ENCODE peak calls at places on chromosomes 7 and 10, in four cellular contexts. L is body of pancreas, Y is heart left ventricle, X is left ventricle myocardium inferior. P is an unnamed sample. For H3K4me1, the result is how much of the 10 kb centered on the place peaks cover.

GRCh38 chr7:100722480-100723212 is 2.4 kb downstream of the EPO start:
- DNase-seq in L (peak), Y (no peak), X (no peak), P (no peak)

GRCh38 chr10:17805921-17806577 is 3.1 kb upstream of the MRC1 start:
- DNase-seq in L (no peak), Y (no peak), X (no peak), P (no peak)

GRCh38 chr10:97755718-97756117 is 16.1 kb downstream of the SFRP5 start:
- DNase-seq in L (no peak), X (no peak), Y (no peak), P (no peak)

GRCh38 chr10:115975506-115975905 is 297.5 kb downstream of the GFRA1 start:
- DNase-seq in Y (no peak), X (no peak), L (no peak), P (no peak)

GRCh38 chr7:131012477-131013031 is 278.5 kb upstream of the KLF14 start:
- DNase-seq in L (no peak), Y (no peak), X (no peak), P (no peak)

GRCh38 chr10:119655566-119656001 is 4.4 kb downstream of the BAG3 start:
- DNase-seq in L (peak), Y (peak), X (peak), P (peak)

GRCh38 chr10:21496285-21497176 is 29.0 kb downstream of the SKIDA1 start:
- DNase-seq in X (peak), L (peak), Y (peak), P (peak)

GRCh38 chr7:6277476-6277875 is 5.1 kb upstream of the CYTH3 start:
- DNase-seq in Y (no peak), X (no peak), L (no peak), P (no peak)

GRCh38 chr7:23012186-23012585 is 1.7 kb downstream of the HYCC1 start:
- DNase-seq in X (no peak), L (no peak), Y (no peak), P (no peak)
- H3K4me1 ChIP-seq in X (half or more), L (under half), Y (under half), P (under half)

GRCh38 chr7:136036336-136036735 is 59.2 kb upstream of the MTPN start:
- DNase-seq in Y (no peak), L (no peak), X (no peak), P (no peak)
- H3K4me1 ChIP-seq in Y (under half), L (under half), X (under half), P (under half)

GRCh38 chr10:32939296-32940111 is 18.5 kb downstream of the ITGB1 start:
- DNase-seq in Y (no peak), X (no peak), L (no peak), P (no peak)

GRCh38 chr10:32942081-32942480 is 15.9 kb downstream of the ITGB1 start:
- DNase-seq in L (no peak), Y (no peak), X (no peak), P (no peak)

GRCh38 chr10:32943395-32943794 is 14.6 kb downstream of the ITGB1 start:
- DNase-seq in X (no peak), L (no peak), Y (no peak), P (no peak)

GRCh38 chr10:32940321-32941264 is 17.4 kb downstream of the ITGB1 start:
- DNase-seq in X (no peak), L (no peak), Y (no peak), P (no peak)

GRCh38 chr10:32941357-32941756 is 16.7 kb downstream of the ITGB1 start:
- DNase-seq in Y (no peak), L (no peak), X (no peak), P (no peak)
- H3K4me1 ChIP-seq in Y (under half), L (half or more), X (half or more), P (half or more)

DNA sequence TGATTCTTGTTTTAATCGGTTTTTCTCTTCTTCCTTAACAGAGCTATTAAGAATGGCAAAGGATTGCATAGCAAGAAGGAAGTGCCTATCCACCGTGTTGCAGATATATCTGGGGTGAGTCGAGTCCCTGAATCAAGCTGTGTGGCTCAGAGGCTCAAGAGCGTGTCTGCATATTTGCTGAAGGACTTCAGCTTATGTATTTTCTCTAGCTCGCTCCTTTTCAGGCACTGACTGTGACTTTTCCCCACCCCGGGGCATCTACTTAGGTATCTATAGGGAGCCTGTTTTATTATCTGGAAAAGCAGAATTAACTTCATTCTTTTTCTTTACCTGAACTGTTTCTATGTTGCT is 126.6 kb downstream of the LRRC4 start:
- DNase-seq in L (no peak), Y (no peak), X (no peak), P (no peak)
- H3K4me1 ChIP-seq in L (half or more), Y (under half), X (under half), P (under half)

GRCh38 chr10:6050801-6051445 is 11.2 kb downstream of the IL2RA start:
- DNase-seq in L (peak), X (peak), Y (peak), P (peak)
- H3K4me1 ChIP-seq in L (under half), X (under half), Y (under half), P (under half)